ENCODE peak calls at places on chromosomes 1 and 21, in six cellular contexts. N, O, E, L, T and J are unnamed samples. For H3K36me3, the result is how much of the 10 kb centered on the place peaks cover.

GRCh38 chr21:43270800-43271261 is 102.0 kb downstream of the CRYAA start:
- DNase-seq in N (no peak), T (peak), O (peak), L (no peak), E (no peak), J (no peak)

GRCh38 chr1:73717971-73718370 is 480.0 kb downstream of the LRRIQ3 start:
- DNase-seq in T (no peak), L (no peak), N (no peak), O (no peak), E (no peak), J (no peak)

GRCh38 chr21:32131960-32132359 is 146.9 kb downstream of the MIS18A start:
- DNase-seq in O (no peak), N (no peak), L (peak), T (peak), E (no peak), J (peak)

GRCh38 chr1:54199151-54199764 is 572 bp downstream of the CYB5RL start:
- DNase-seq in O (no peak), E (no peak), T (no peak), N (no peak), L (no peak), J (no peak)

GRCh38 chr1:31243451-31244286 is 4.0 kb upstream of the NKAIN1 start:
- DNase-seq in N (no peak), O (no peak), E (no peak), T (peak), L (peak), J (peak)

GRCh38 chr1:181033128-181033798 is 520 bp upstream of the MR1 start:
- DNase-seq in T (no peak), L (no peak), E (peak), N (peak), O (peak), J (peak)

GRCh38 chr1:15932612-15933011 is 43.3 kb downstream of the ZBTB17 start:
- DNase-seq in L (no peak), E (no peak), O (no peak), T (no peak), N (no peak), J (no peak)

GRCh38 chr21:43333301-43334062 is 93.4 kb downstream of the SIK1 start:
- DNase-seq in E (no peak), N (peak), T (peak), O (peak), L (peak), J (peak)

GRCh38 chr1:28374297-28374696 is 4.8 kb downstream of the PHACTR4 start:
- DNase-seq in O (no peak), T (peak), N (no peak), L (peak), E (no peak), J (no peak)

GRCh38 chr1:157739229-157739901 is 37.6 kb downstream of the FCRL2 start:
- DNase-seq in L (no peak), N (no peak), O (no peak), E (no peak), T (no peak), J (peak)

GRCh38 chr1:1535989-1536937 is 4.2 kb downstream of the TMEM240 start:
- DNase-seq in N (no peak), L (no peak), T (no peak), E (no peak), O (no peak), J (no peak)

GRCh38 chr1:10339815-10340214 is 59.0 kb upstream of the PGD start:
- DNase-seq in E (no peak), O (no peak), T (peak), N (peak), L (peak), J (peak)

GRCh38 chr21:46599251-46599572 is 5.7 kb downstream of the S100B start:
- DNase-seq in N (peak), O (no peak), E (peak), T (peak), L (peak), J (no peak)

GRCh38 chr1:115771847-115772457 is 3.4 kb upstream of the CASQ2 start:
- DNase-seq in N (peak), T (peak), L (peak), E (peak), O (peak), J (peak)

GRCh38 chr1:156319664-156320063 is 18.4 kb downstream of the CCT3 start:
- DNase-seq in O (no peak), E (peak), N (no peak), T (peak), L (no peak), J (no peak)

GRCh38 chr1:206890125-206890637 is 7.1 kb upstream of the IL24 start:
- DNase-seq in T (peak), O (no peak), L (peak), N (no peak), E (no peak), J (peak)

GRCh38 chr1:240860023-240860422 is 248.1 kb upstream of the GREM2 start:
- DNase-seq in T (no peak), E (no peak), N (no peak), L (no peak), O (no peak), J (no peak)

GRCh38 chr1:113928129-113928949 is 785 bp upstream of the HIPK1 start:
- DNase-seq in T (peak), L (peak), O (no peak), E (no peak), N (no peak), J (no peak)

GRCh38 chr1:46333300-46334029 is 7.1 kb upstream of the NSUN4 start:
- DNase-seq in T (peak), L (no peak), N (no peak), O (no peak), E (peak), J (no peak)

GRCh38 chr1:218459878-218460277 is 114.7 kb downstream of the TGFB2 start:
- DNase-seq in T (peak), N (no peak), E (no peak), L (peak), O (no peak), J (peak)

GRCh38 chr1:244087611-244088010 is 36.5 kb downstream of the ZBTB18 start:
- DNase-seq in N (no peak), O (no peak), T (no peak), L (no peak), E (no peak), J (no peak)

GRCh38 chr1:184513421-184513820 is 126.6 kb downstream of the C1orf21 start:
- DNase-seq in T (peak), O (no peak), L (no peak), E (no peak), N (no peak), J (no peak)

GRCh38 chr1:116115476-116115875 is 4.3 kb downstream of the MAB21L3 start:
- DNase-seq in E (no peak), L (peak), T (peak), O (no peak), N (no peak), J (peak)

GRCh38 chr1:167273027-167273800 is 52.5 kb downstream of the POU2F1 start:
- DNase-seq in O (no peak), N (no peak), L (peak), T (peak), E (no peak), J (peak)

GRCh38 chr1:183883629-183884028 is 78.7 kb downstream of the RGL1 start:
- DNase-seq in N (no peak), T (no peak), L (no peak), O (no peak), E (no peak), J (no peak)

GRCh38 chr1:241997401-241997800 is 1.5 kb downstream of the MAP1LC3C start:
- DNase-seq in N (no peak), L (no peak), T (no peak), E (no peak), O (no peak), J (no peak)

GRCh38 chr21:31142600-31142999 is 104.3 kb upstream of the KRTAP19-8 start:
- DNase-seq in L (no peak), O (no peak), T (no peak), E (peak), N (no peak), J (no peak)

GRCh38 chr1:28778021-28778420 is 33.9 kb upstream of the OPRD1 start:
- DNase-seq in T (no peak), O (no peak), L (no peak), N (no peak), E (no peak), J (no peak)

GRCh38 chr21:26423506-26423905 is 149.6 kb downstream of the CYYR1 start:
- DNase-seq in L (no peak), N (no peak), E (no peak), T (no peak), O (no peak), J (no peak)

GRCh38 chr1:160407819-160408801 is 7.7 kb downstream of the VANGL2 start:
- DNase-seq in E (no peak), O (no peak), T (peak), L (peak), N (no peak), J (peak)

GRCh38 chr1:240824238-240824637 is 212.3 kb upstream of the GREM2 start:
- DNase-seq in N (no peak), E (no peak), O (no peak), L (no peak), T (no peak), J (no peak)

GRCh38 chr1:220372451-220372850 is 100.2 kb upstream of the RAB3GAP2 start:
- DNase-seq in E (no peak), O (no peak), N (no peak), T (no peak), L (no peak), J (no peak)

GRCh38 chr1:118486213-118486612 is 301.2 kb upstream of the SPAG17 start:
- DNase-seq in T (no peak), N (no peak), E (no peak), O (no peak), L (no peak), J (no peak)

GRCh38 chr1:164617607-164618564 is 58.9 kb downstream of the PBX1 start:
- DNase-seq in O (no peak), E (no peak), L (no peak), T (no peak), N (no peak), J (no peak)

GRCh38 chr21:43733529-43734071 is 14.7 kb downstream of the PDXK start:
- DNase-seq in O (no peak), N (no peak), E (peak), L (peak), T (peak), J (peak)

GRCh38 chr1:211829343-211830054 is 1.1 kb downstream of the LPGAT1 start:
- DNase-seq in T (peak), L (peak), E (no peak), O (no peak), N (peak), J (peak)

GRCh38 chr1:229836324-229836723 is 210.3 kb downstream of the URB2 start:
- DNase-seq in O (no peak), N (no peak), T (no peak), L (no peak), E (no peak), J (no peak)

GRCh38 chr1:215087603-215088002 is 5.1 kb downstream of the KCNK2 start:
- DNase-seq in E (no peak), L (no peak), T (no peak), N (no peak), O (no peak), J (no peak)

GRCh38 chr1:204390731-204391466 is 20.7 kb downstream of the PPP1R15B start:
- DNase-seq in E (no peak), T (peak), N (no peak), O (no peak), L (peak), J (no peak)

GRCh38 chr1:106173101-106173500 is 883.4 kb upstream of the PRMT6 start:
- DNase-seq in E (no peak), L (no peak), N (no peak), T (no peak), O (no peak), J (no peak)

GRCh38 chr1:3068400-3069361 is at the start of gene PRDM16:
- DNase-seq in T (peak), E (peak), O (peak), N (peak), L (peak), J (peak)
- H3K4me3 ChIP-seq in T (peak), E (no peak), O (peak), N (peak), L (peak), J (peak)

GRCh38 chr1:42933060-42933586 is 25.5 kb downstream of the SLC2A1 start:
- DNase-seq in L (no peak), T (no peak), N (no peak), O (no peak), E (no peak), J (no peak)
- H3K36me3 ChIP-seq in L (under half), T (under half), N (under half), O (under half), E (under half), J (half or more)

GRCh38 chr1:225480825-225481434 is 53.1 kb upstream of the LBR start:
- DNase-seq in T (no peak), E (peak), N (no peak), O (no peak), L (no peak), J (peak)
- H3K4me3 ChIP-seq in T (no peak), E (no peak), N (no peak), O (no peak), L (no peak), J (no peak)

GRCh38 chr21:33554982-33555344 is 12.1 kb downstream of the SON start:
- DNase-seq in L (no peak), O (no peak), T (no peak), E (no peak), N (no peak), J (no peak)
- H3K36me3 ChIP-seq in L (half or more), O (half or more), T (half or more), E (half or more), N (half or more), J (half or more)

GRCh38 chr1:58574816-58575215 is 2.2 kb downstream of the TACSTD2 start:
- DNase-seq in N (no peak), L (no peak), E (no peak), O (no peak), T (no peak), J (no peak)
- H3K4me3 ChIP-seq in N (no peak), L (no peak), E (no peak), O (peak), T (no peak), J (no peak)

DNA sequence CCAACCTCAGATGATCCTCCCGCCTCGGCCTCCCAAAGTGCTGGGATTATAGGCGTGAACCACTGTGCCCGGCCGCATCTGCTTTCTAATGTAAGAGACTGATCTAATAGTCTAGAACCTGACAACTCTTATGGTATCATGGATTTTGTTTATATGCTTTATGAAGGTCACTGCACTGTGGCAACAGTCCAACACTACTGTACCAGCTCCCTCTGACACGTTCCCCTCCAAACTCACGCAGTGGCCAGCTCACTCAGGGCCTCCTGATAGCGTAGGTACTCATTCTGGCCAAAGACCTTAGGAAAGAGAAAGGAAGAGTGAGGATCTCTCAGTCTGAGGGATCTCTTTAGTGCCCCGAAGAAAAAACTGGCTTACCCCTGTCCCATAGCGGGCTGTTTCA is 6.0 kb upstream of the CFAP141 start:
- DNase-seq in N (peak), O (no peak), L (no peak), E (no peak), T (no peak), J (no peak)
- H3K36me3 ChIP-seq in N (half or more), O (half or more), L (under half), E (half or more), T (under half), J (half or more)

DNA sequence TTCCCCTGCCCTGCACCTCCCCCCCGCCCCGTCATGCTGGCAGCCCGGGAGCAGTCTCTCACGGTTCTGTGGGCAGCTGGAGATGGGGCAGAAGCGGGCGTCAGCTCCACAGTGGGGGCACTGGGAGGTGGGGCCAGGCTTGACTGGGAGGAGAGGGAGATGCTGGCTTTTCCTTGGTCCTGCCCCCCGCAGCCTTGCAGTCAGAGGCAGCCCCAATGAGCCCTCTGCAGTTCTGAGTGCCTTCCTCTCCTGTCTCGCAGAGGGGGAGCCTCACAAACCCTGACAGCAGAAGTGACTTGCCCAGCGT is 21.7 kb downstream of the ARHGEF10L start:
- DNase-seq in E (no peak), L (no peak), O (no peak), N (no peak), T (peak), J (no peak)
- H3K4me3 ChIP-seq in E (no peak), L (no peak), O (peak), N (no peak), T (no peak), J (no peak)